ENCODE peak calls at places on chromosome 5, in four cellular contexts. One of them, this sample, is unnamed.

GRCh38 chr5:76696254-76696653 is 19.7 kb upstream of the F2R start:
- DNase-seq in AG09309: no peak
- DNase-seq in IMR-90: no peak
- DNase-seq in foreskin fibroblast: no peak
- DNase-seq in this sample: no peak

GRCh38 chr5:39283231-39283818 is 64.0 kb upstream of the FYB1 start:
- DNase-seq in AG09309: peak; percentile 57
- DNase-seq in foreskin fibroblast: peak; percentile 45
- DNase-seq in IMR-90: peak; percentile 76
- DNase-seq in this sample: peak; percentile 36

GRCh38 chr5:157651623-157652376 is 438 bp downstream of the SOX30 start:
- DNase-seq in AG09309: no peak
- DNase-seq in foreskin fibroblast: no peak
- DNase-seq in IMR-90: no peak
- DNase-seq in this sample: no peak

GRCh38 chr5:174311121-174311520 is 265.6 kb downstream of the NSG2 start:
- DNase-seq in AG09309: no peak
- DNase-seq in IMR-90: no peak
- DNase-seq in foreskin fibroblast: no peak
- DNase-seq in this sample: no peak

GRCh38 chr5:76794871-76795270 is 24.0 kb upstream of the F2RL1 start:
- DNase-seq in AG09309: no peak
- DNase-seq in foreskin fibroblast: no peak
- DNase-seq in IMR-90: peak; percentile 61
- DNase-seq in this sample: no peak

GRCh38 chr5:50947892-50948683 is 281.7 kb downstream of the PARP8 start:
- DNase-seq in foreskin fibroblast: no peak
- DNase-seq in IMR-90: no peak
- DNase-seq in AG09309: no peak
- DNase-seq in this sample: no peak

GRCh38 chr5:89582768-89583339 is 699.9 kb upstream of the MEF2C start:
- DNase-seq in AG09309: no peak
- DNase-seq in foreskin fibroblast: no peak
- DNase-seq in IMR-90: no peak
- DNase-seq in this sample: no peak

GRCh38 chr5:115179959-115180709 is 10.4 kb upstream of the TRIM36 start:
- DNase-seq in AG09309: no peak
- DNase-seq in foreskin fibroblast: no peak
- DNase-seq in IMR-90: peak; percentile 4
- DNase-seq in this sample: no peak

GRCh38 chr5:111892949-111893348 is 136.0 kb upstream of the NREP start:
- DNase-seq in foreskin fibroblast: peak; percentile 34
- DNase-seq in IMR-90: peak; percentile 18
- DNase-seq in AG09309: peak; percentile 4
- DNase-seq in this sample: peak; percentile 5

GRCh38 chr5:39394946-39395345 is 29.8 kb downstream of the DAB2 start:
- DNase-seq in IMR-90: peak; percentile 86
- DNase-seq in foreskin fibroblast: peak; percentile 80
- DNase-seq in AG09309: peak; percentile 37
- DNase-seq in this sample: no peak

GRCh38 chr5:33892419-33893151 is 795 bp upstream of the ADAMTS12 start:
- DNase-seq in AG09309: peak; percentile 86
- DNase-seq in IMR-90: peak; percentile 94
- DNase-seq in foreskin fibroblast: peak; percentile 95
- DNase-seq in this sample: peak; percentile 91

GRCh38 chr5:94928891-94929290 is 310.4 kb downstream of the SLF1 start:
- DNase-seq in foreskin fibroblast: no peak
- DNase-seq in IMR-90: peak; percentile 1
- DNase-seq in AG09309: no peak
- DNase-seq in this sample: no peak

GRCh38 chr5:135683227-135683626 is 104.4 kb upstream of the CXCL14 start:
- DNase-seq in foreskin fibroblast: no peak
- DNase-seq in IMR-90: no peak
- DNase-seq in AG09309: no peak
- DNase-seq in this sample: no peak

GRCh38 chr5:7813007-7813406 is 37.9 kb downstream of the CFAP90 start:
- DNase-seq in foreskin fibroblast: no peak
- DNase-seq in IMR-90: no peak
- DNase-seq in AG09309: no peak
- DNase-seq in this sample: no peak

GRCh38 chr5:3452622-3453021 is 143.0 kb upstream of the IRX1 start:
- DNase-seq in AG09309: no peak
- DNase-seq in foreskin fibroblast: no peak
- DNase-seq in IMR-90: no peak
- DNase-seq in this sample: no peak

GRCh38 chr5:154756871-154757646 is 1.9 kb downstream of the LARP1 start:
- DNase-seq in IMR-90: peak; percentile 30
- DNase-seq in AG09309: no peak
- DNase-seq in foreskin fibroblast: peak; percentile 57
- DNase-seq in this sample: no peak

GRCh38 chr5:174154559-174154958 is 109.1 kb downstream of the NSG2 start:
- DNase-seq in IMR-90: no peak
- DNase-seq in foreskin fibroblast: no peak
- DNase-seq in AG09309: no peak
- DNase-seq in this sample: no peak

GRCh38 chr5:151259931-151260330 is 6.9 kb downstream of the GM2A start:
- DNase-seq in AG09309: no peak
- DNase-seq in foreskin fibroblast: no peak
- DNase-seq in IMR-90: no peak
- DNase-seq in this sample: no peak

GRCh38 chr5:86232246-86232645 is 385.5 kb upstream of the COX7C start:
- DNase-seq in IMR-90: no peak
- DNase-seq in foreskin fibroblast: no peak
- DNase-seq in AG09309: no peak
- DNase-seq in this sample: no peak

GRCh38 chr5:150213530-150213929 is 23.7 kb downstream of the SLC6A7 start:
- DNase-seq in foreskin fibroblast: peak; percentile 67
- DNase-seq in AG09309: no peak
- DNase-seq in IMR-90: peak; percentile 75
- DNase-seq in this sample: no peak

GRCh38 chr5:150217041-150217440 is 27.2 kb downstream of the SLC6A7 start:
- DNase-seq in IMR-90: no peak
- DNase-seq in foreskin fibroblast: no peak
- DNase-seq in AG09309: no peak
- DNase-seq in this sample: no peak

GRCh38 chr5:150215978-150216944 is 26.4 kb downstream of the SLC6A7 start:
- DNase-seq in AG09309: no peak
- DNase-seq in foreskin fibroblast: no peak
- DNase-seq in IMR-90: no peak
- DNase-seq in this sample: no peak

GRCh38 chr5:150211156-150212030 is 21.5 kb downstream of the SLC6A7 start:
- DNase-seq in AG09309: no peak
- DNase-seq in IMR-90: no peak
- DNase-seq in foreskin fibroblast: no peak
- DNase-seq in this sample: no peak

GRCh38 chr5:150214289-150214688 is 24.4 kb downstream of the SLC6A7 start:
- DNase-seq in IMR-90: peak; percentile 9
- DNase-seq in foreskin fibroblast: no peak
- DNase-seq in AG09309: no peak
- DNase-seq in this sample: no peak
- TF ChIP-seq CTCF in IMR-90: no peak
- TF ChIP-seq CTCF in foreskin fibroblast: peak; percentile 22
- TF ChIP-seq CTCF in AG09309: peak; percentile 59
- TF ChIP-seq CTCF in this sample: peak; percentile 38

DNA sequence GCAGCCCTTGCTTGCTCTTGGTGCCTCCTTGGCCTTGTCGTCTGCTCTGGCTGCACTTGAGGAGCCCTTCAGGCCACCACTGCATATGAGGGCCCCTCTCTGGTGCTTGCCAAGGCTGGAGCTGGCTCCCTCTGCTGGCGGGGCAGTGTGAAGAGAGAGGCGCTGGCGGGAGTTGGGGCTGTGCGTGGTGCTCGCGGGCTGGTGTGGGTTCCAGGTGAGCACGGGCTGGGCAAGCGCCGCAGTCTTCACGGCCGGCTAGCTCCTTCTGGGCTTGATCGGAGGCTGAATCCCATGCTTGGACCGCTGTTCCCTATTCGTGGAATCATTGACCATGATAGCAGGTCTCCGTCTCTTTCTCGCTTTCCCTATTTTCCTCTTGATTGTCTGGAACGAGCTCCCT is 56.5 kb downstream of the XRCC4 start:
- DNase-seq in AG09309: no peak
- DNase-seq in foreskin fibroblast: no peak
- DNase-seq in IMR-90: no peak
- DNase-seq in this sample: no peak
- TF ChIP-seq CTCF in AG09309: no peak
- TF ChIP-seq CTCF in foreskin fibroblast: no peak
- TF ChIP-seq CTCF in IMR-90: no peak
- TF ChIP-seq CTCF in this sample: no peak

GRCh38 chr5:180047667-180048066 is 23.9 kb downstream of the RNF130 start:
- DNase-seq in AG09309: no peak
- DNase-seq in foreskin fibroblast: no peak
- DNase-seq in IMR-90: no peak
- DNase-seq in this sample: no peak

GRCh38 chr5:180049357-180049673 is 22.2 kb downstream of the RNF130 start:
- DNase-seq in AG09309: no peak
- DNase-seq in foreskin fibroblast: no peak
- DNase-seq in IMR-90: no peak
- DNase-seq in this sample: no peak

GRCh38 chr5:180053061-180053602 is 18.4 kb downstream of the RNF130 start:
- DNase-seq in foreskin fibroblast: no peak
- DNase-seq in AG09309: no peak
- DNase-seq in IMR-90: no peak
- DNase-seq in this sample: no peak

GRCh38 chr5:180052211-180052818 is 19.2 kb downstream of the RNF130 start:
- DNase-seq in IMR-90: no peak
- DNase-seq in foreskin fibroblast: no peak
- DNase-seq in AG09309: no peak
- DNase-seq in this sample: no peak

GRCh38 chr5:180050106-180050929 is 21.2 kb downstream of the RNF130 start:
- DNase-seq in foreskin fibroblast: no peak
- DNase-seq in AG09309: no peak
- DNase-seq in IMR-90: no peak
- DNase-seq in this sample: no peak
- TF ChIP-seq CTCF in foreskin fibroblast: no peak
- TF ChIP-seq CTCF in AG09309: no peak
- TF ChIP-seq CTCF in IMR-90: no peak
- TF ChIP-seq CTCF in this sample: no peak

DNA sequence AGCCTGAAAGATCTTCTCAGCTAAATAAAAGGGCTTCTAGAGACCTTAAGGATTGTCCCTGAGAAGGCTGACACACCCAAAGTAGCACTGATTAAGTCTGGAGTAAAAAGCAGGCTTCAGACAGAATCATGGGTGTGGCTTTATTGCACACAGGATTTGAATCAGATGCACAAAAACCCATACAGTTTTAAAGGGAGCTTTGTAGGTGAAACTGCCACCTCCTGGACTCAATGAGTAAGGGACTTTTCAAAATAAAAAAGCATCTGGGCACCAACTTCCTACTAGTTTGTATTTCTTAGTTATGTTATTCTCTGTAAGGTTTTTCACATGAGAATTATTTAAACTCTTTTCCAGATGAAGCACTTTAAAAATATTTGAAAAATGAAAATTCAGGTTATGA is 129.4 kb downstream of the EDIL3 start:
- DNase-seq in IMR-90: peak; percentile 48
- DNase-seq in foreskin fibroblast: no peak
- DNase-seq in AG09309: peak; percentile 34
- DNase-seq in this sample: peak; percentile 31
- TF ChIP-seq CTCF in IMR-90: peak; percentile 47
- TF ChIP-seq CTCF in foreskin fibroblast: peak; percentile 36
- TF ChIP-seq CTCF in AG09309: peak; percentile 53
- TF ChIP-seq CTCF in this sample: peak; percentile 57

GRCh38 chr5:55853271-55853670 is 2.1 kb downstream of the IL31RA start:
- DNase-seq in IMR-90: no peak
- DNase-seq in foreskin fibroblast: no peak
- DNase-seq in AG09309: no peak
- DNase-seq in this sample: no peak

GRCh38 chr5:55848783-55849182 is 2.4 kb upstream of the IL31RA start:
- DNase-seq in IMR-90: no peak
- DNase-seq in foreskin fibroblast: no peak
- DNase-seq in AG09309: no peak
- DNase-seq in this sample: no peak

GRCh38 chr5:55851675-55851979 is 470 bp downstream of the IL31RA start:
- DNase-seq in AG09309: no peak
- DNase-seq in foreskin fibroblast: no peak
- DNase-seq in IMR-90: no peak
- DNase-seq in this sample: no peak

GRCh38 chr5:55852503-55852902 is 1.3 kb downstream of the IL31RA start:
- DNase-seq in IMR-90: peak; percentile 34
- DNase-seq in foreskin fibroblast: no peak
- DNase-seq in AG09309: no peak
- DNase-seq in this sample: no peak

DNA sequence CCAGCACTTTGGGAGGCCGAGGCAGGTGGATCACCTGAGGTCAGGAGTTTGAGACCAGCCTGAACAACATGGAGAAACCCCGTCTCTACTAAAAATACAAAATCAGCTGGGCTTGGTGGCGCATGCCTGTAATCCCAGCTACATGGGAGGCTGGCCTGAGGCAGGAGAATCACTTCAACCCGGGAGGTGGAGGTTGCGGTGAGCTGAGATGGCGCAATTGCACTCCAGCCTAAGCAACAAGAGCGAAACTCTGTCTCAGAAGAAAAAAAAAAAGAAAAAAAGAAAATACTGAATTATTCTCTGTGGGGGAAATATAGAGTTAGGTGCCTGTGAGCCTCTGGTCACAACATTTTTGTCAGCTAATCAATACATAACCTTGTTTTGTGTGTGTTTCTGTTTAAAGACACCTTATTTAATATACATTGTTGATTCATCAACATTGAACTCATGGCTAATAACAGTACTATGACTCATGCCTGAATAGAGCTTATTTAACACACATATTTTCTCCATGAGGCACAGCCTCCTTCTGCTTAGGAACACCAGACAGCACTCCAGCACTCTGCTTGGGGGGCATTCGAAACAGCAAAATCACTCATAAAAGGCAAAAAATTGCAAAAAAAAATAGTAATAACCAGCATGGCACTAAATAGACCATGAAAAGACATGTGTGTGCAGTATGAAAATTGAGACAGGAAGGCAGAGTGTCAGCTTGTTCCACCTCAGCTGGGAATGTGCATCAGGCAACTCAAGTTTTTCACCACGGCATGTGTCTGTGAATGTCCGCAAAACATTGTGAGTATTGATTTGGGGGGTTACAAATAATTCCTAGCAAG is at the start of gene IL31RA:
- DNase-seq in AG09309: peak; percentile 67
- DNase-seq in IMR-90: peak; percentile 92
- DNase-seq in foreskin fibroblast: peak; percentile 68
- DNase-seq in this sample: peak; percentile 31
- TF ChIP-seq CTCF in AG09309: no peak
- TF ChIP-seq CTCF in IMR-90: no peak
- TF ChIP-seq CTCF in foreskin fibroblast: no peak
- TF ChIP-seq CTCF in this sample: no peak

DNA sequence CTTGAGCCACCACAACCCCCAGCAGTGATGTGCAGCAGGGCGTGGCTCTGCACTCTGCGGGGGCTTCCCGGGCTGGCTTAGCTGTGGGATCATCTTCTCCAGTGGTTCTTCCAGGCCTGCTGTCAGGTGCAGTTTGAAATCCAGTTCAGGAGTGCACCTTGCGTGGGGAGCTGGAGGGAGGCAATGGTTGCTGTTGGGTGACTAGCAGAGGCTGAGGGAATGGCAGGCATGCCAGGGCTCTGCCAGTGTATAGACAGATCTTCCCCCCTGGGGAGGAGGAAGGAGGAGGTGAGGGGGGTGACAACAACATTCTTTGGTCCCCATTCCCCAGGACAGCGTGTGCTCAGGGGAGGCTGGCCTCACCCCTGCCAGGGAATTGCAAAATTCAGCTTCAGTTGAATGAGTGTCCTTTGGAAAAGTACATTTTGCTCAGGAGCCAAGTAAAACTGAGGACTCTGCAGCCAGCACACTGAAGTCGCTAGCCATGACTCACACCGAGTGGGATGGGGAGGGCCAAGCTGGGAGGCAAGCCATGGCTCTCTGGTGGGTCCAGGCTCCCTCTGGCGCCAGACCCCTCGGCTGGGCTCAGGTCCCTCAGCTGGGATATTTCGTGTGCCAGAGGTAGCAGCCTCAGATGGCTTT is 35.0 kb downstream of the ERGIC1 start:
- DNase-seq in foreskin fibroblast: peak; percentile 93
- DNase-seq in AG09309: peak; percentile 74
- DNase-seq in IMR-90: peak; percentile 96
- DNase-seq in this sample: peak; percentile 73
- TF ChIP-seq CTCF in foreskin fibroblast: peak; percentile 27
- TF ChIP-seq CTCF in AG09309: peak; percentile 47
- TF ChIP-seq CTCF in IMR-90: peak; percentile 66
- TF ChIP-seq CTCF in this sample: peak; percentile 53

This sample was measured in AG09319.